ENCODE peak calls at places on chromosomes 12 and 14, in ten cellular contexts. F is cardiac fibroblast; Z is HS-5; S is psoas muscle; J is AG20443; W is OCI-LY7; H is Right ventricle myocardium superior; L is NT2/D1; E is activated CD4-positive, alpha-beta T cell treated with anti-CD3 and anti-CD28 coated beads, Interleukin-2, amount 50 U/mL, for 4 hours; U is foreskin fibroblast. Y is an unnamed sample.

GRCh38 chr14:53599221-53599945 is 357.2 kb downstream of the BMP4 start:
- DNase-seq in L (no peak), W (no peak), U (no peak), F (no peak), Z (no peak), J (no peak), S (no peak), H (no peak), E (no peak), Y (no peak)

GRCh38 chr12:128792881-128793280 is 30.9 kb downstream of the SLC15A4 start:
- DNase-seq in J (no peak), U (no peak), W (no peak), F (no peak), L (no peak), S (peak), Z (no peak), H (no peak), E (no peak), Y (no peak)

GRCh38 chr14:67998804-67999203 is 179.2 kb downstream of the RAD51B start:
- DNase-seq in J (no peak), U (no peak), H (no peak), S (no peak), Z (no peak), F (no peak), E (no peak), W (no peak), L (no peak), Y (no peak)

GRCh38 chr12:128008341-128008740 is 258.6 kb upstream of the TMEM132C start:
- DNase-seq in F (no peak), H (no peak), L (no peak), E (no peak), U (no peak), W (no peak), J (no peak), Z (no peak), S (no peak), Y (no peak)

GRCh38 chr12:7498832-7499231 is 4.7 kb downstream of the CD163 start:
- DNase-seq in Z (peak), S (no peak), L (no peak), F (peak), U (peak), J (peak), W (no peak), H (no peak), E (no peak), Y (peak)

GRCh38 chr14:105498430-105499255 is 7.6 kb downstream of the TEDC1 start:
- DNase-seq in E (no peak), L (no peak), J (no peak), Z (no peak), U (no peak), H (peak), F (no peak), S (peak), W (no peak), Y (no peak)

GRCh38 chr14:49586673-49587460 is 687 bp upstream of the RPS29 start:
- DNase-seq in L (peak), U (peak), F (peak), E (peak), J (peak), H (peak), Z (peak), W (peak), S (no peak), Y (peak)

GRCh38 chr12:39692258-39692853 is 72.8 kb upstream of the ABCD2 start:
- DNase-seq in S (no peak), L (no peak), W (peak), J (no peak), Z (no peak), F (peak), E (no peak), H (no peak), U (no peak), Y (no peak)

GRCh38 chr12:114131824-114132223 is 165.7 kb upstream of the RBM19 start:
- DNase-seq in L (peak), U (no peak), H (no peak), S (no peak), Z (no peak), F (no peak), J (peak), W (no peak), E (no peak), Y (no peak)

GRCh38 chr12:52585951-52586350 is 12.3 kb upstream of the KRT74 start:
- DNase-seq in U (no peak), S (no peak), Z (no peak), J (no peak), E (peak), H (no peak), W (no peak), F (no peak), L (no peak), Y (no peak)

GRCh38 chr12:103665971-103666370 is 78.9 kb downstream of the STAB2 start:
- DNase-seq in W (no peak), F (no peak), E (no peak), L (no peak), Z (no peak), S (no peak), J (no peak), H (no peak), U (no peak), Y (no peak)

GRCh38 chr12:63144556-63144955 is 6.4 kb downstream of the AVPR1A start:
- DNase-seq in E (no peak), H (no peak), L (no peak), Z (no peak), U (no peak), W (no peak), F (no peak), S (no peak), J (no peak), Y (no peak)

GRCh38 chr12:129750426-129750825 is 153.4 kb downstream of the TMEM132D start:
- DNase-seq in H (no peak), F (no peak), S (no peak), U (no peak), J (no peak), W (no peak), Z (no peak), L (no peak), E (no peak), Y (no peak)

GRCh38 chr14:30550335-30550734 is 8.6 kb upstream of the G2E3 start:
- DNase-seq in H (no peak), S (no peak), W (no peak), J (no peak), U (peak), F (no peak), E (no peak), L (no peak), Z (no peak), Y (no peak)

GRCh38 chr14:101404426-101405170 is 156.7 kb upstream of the DIO3 start:
- DNase-seq in F (no peak), H (no peak), U (no peak), L (no peak), J (no peak), Z (no peak), S (no peak), E (no peak), W (peak), Y (no peak)

GRCh38 chr14:49405291-49405690 is 180.9 kb downstream of the RPS29 start:
- DNase-seq in F (peak), H (no peak), E (no peak), W (no peak), U (peak), L (no peak), Z (peak), S (no peak), J (peak), Y (no peak)

GRCh38 chr12:93109794-93110203 is 180.7 kb upstream of the EEA1 start:
- DNase-seq in E (no peak), S (no peak), H (no peak), J (no peak), F (no peak), L (no peak), Z (no peak), U (no peak), W (no peak), Y (no peak)

GRCh38 chr12:111672822-111673381 is 12.9 kb downstream of the BRAP start:
- DNase-seq in W (no peak), H (no peak), Z (no peak), U (no peak), L (no peak), J (no peak), F (no peak), S (no peak), E (no peak), Y (no peak)

GRCh38 chr12:66555113-66555512 is 123.8 kb downstream of the GRIP1 start:
- DNase-seq in E (no peak), W (no peak), J (no peak), U (no peak), L (no peak), Z (no peak), F (no peak), S (no peak), H (no peak), Y (no peak)

GRCh38 chr14:89630096-89630829 is 213.2 kb upstream of the FOXN3 start:
- DNase-seq in S (no peak), L (no peak), Z (no peak), F (no peak), W (no peak), U (no peak), J (no peak), H (no peak), E (no peak), Y (no peak)

GRCh38 chr12:109445224-109445623 is 31.9 kb downstream of the KCTD10 start:
- DNase-seq in L (no peak), F (no peak), H (no peak), E (no peak), J (peak), Z (no peak), W (no peak), U (peak), S (no peak), Y (no peak)

GRCh38 chr14:24952851-24953666 is 96.9 kb downstream of the STXBP6 start:
- DNase-seq in E (no peak), W (no peak), U (no peak), H (no peak), L (peak), Z (no peak), J (no peak), F (no peak), S (no peak), Y (peak)

GRCh38 chr14:80356413-80356812 is 145.1 kb upstream of the DIO2 start:
- DNase-seq in W (peak), S (no peak), H (no peak), J (no peak), Z (no peak), U (peak), L (no peak), F (peak), E (no peak), Y (no peak)

GRCh38 chr14:21711360-21711961 is 37.8 kb upstream of the OR4E1 start:
- DNase-seq in Z (peak), U (peak), H (no peak), W (peak), F (peak), E (no peak), L (peak), J (peak), S (no peak), Y (peak)

GRCh38 chr14:68964300-68965093 is 14.6 kb downstream of the ACTN1 start:
- DNase-seq in Z (no peak), H (no peak), J (no peak), E (no peak), S (no peak), L (no peak), F (peak), U (no peak), W (no peak), Y (no peak)

GRCh38 chr12:132045751-132046150 is 96.0 kb downstream of the EP400 start:
- DNase-seq in E (no peak), S (no peak), L (no peak), U (no peak), H (no peak), F (no peak), Z (no peak), W (no peak), J (no peak), Y (no peak)

GRCh38 chr14:28243600-28243999 is 523.0 kb upstream of the FOXG1 start:
- DNase-seq in J (no peak), Z (no peak), H (no peak), S (no peak), U (no peak), L (no peak), W (no peak), F (peak), E (no peak), Y (no peak)

GRCh38 chr14:60817113-60817512 is 82.6 kb downstream of the MNAT1 start:
- DNase-seq in Z (no peak), L (no peak), S (no peak), F (no peak), E (no peak), J (no peak), U (no peak), W (no peak), H (no peak), Y (no peak)

GRCh38 chr12:97386133-97386581 is 76.4 kb upstream of the RMST start:
- DNase-seq in U (no peak), E (no peak), J (no peak), F (no peak), Z (no peak), W (no peak), H (no peak), L (peak), S (no peak), Y (no peak)

GRCh38 chr12:14588571-14588970 is 20.9 kb upstream of the PLBD1 start:
- DNase-seq in E (no peak), L (no peak), U (no peak), H (no peak), W (no peak), F (no peak), Z (no peak), S (no peak), J (no peak), Y (no peak)

GRCh38 chr14:103723176-103724081 is 7.8 kb downstream of the ZFYVE21 start:
- DNase-seq in F (peak), Z (no peak), S (no peak), W (no peak), U (no peak), J (peak), H (no peak), L (no peak), E (no peak), Y (no peak)

Y was measured in H4.